ENCODE peak calls at places on chromosomes 2 and 18, in nine cellular contexts. S, J, N, W, F, R, T, Y and L are unnamed samples.

GRCh38 chr18:8029061-8029460 is 461.9 kb downstream of the PTPRM start:
- DNase-seq in S (no peak), J (no peak), N (no peak), W (no peak), F (no peak), R (no peak), T (no peak), Y (peak), L (no peak)

GRCh38 chr2:128270306-128271185 is 48.1 kb downstream of the HS6ST1 start:
- DNase-seq in S (no peak), J (no peak), N (no peak), W (no peak), F (peak), R (no peak), T (no peak), Y (peak), L (no peak)

GRCh38 chr2:237627463-237628321 is at the start of gene LRRFIP1:
- DNase-seq in S (no peak), J (peak), N (no peak), W (peak), F (peak), R (no peak), T (no peak), Y (peak), L (no peak)

GRCh38 chr18:48136544-48137353 is 206.3 kb upstream of the SMAD2 start:
- DNase-seq in S (peak), J (no peak), N (no peak), W (no peak), F (no peak), R (no peak), T (no peak), Y (peak), L (no peak)

GRCh38 chr2:127256381-127256780 is 36.3 kb upstream of the CYP27C1 start:
- DNase-seq in S (no peak), J (no peak), N (no peak), W (no peak), F (no peak), R (no peak), T (no peak), Y (no peak), L (peak)

GRCh38 chr18:61261870-61262269 is 71.4 kb upstream of the CDH20 start:
- DNase-seq in S (no peak), J (no peak), N (no peak), W (no peak), F (no peak), R (no peak), T (no peak), Y (no peak), L (no peak)

GRCh38 chr2:130832296-130832940 is 4.3 kb upstream of the ARHGEF4 start:
- DNase-seq in S (no peak), J (no peak), N (no peak), W (no peak), F (no peak), R (no peak), T (no peak), Y (no peak), L (no peak)

GRCh38 chr18:53771664-53772063 is 452.8 kb downstream of the MBD2 start:
- DNase-seq in S (no peak), J (no peak), N (no peak), W (no peak), F (no peak), R (no peak), T (no peak), Y (no peak), L (no peak)

GRCh38 chr2:175631247-175631628 is 370.8 kb downstream of the LNPK start:
- DNase-seq in S (no peak), J (peak), N (no peak), W (no peak), F (no peak), R (no peak), T (no peak), Y (no peak), L (no peak)

GRCh38 chr2:205892141-205893064 is 193.6 kb downstream of the INO80D start:
- DNase-seq in S (peak), J (peak), N (no peak), W (peak), F (no peak), R (no peak), T (no peak), Y (peak), L (no peak)

GRCh38 chr2:112187805-112188596 is 49.8 kb downstream of the FBLN7 start:
- DNase-seq in S (no peak), J (peak), N (no peak), W (no peak), F (no peak), R (no peak), T (peak), Y (no peak), L (peak)

GRCh38 chr2:65177754-65178442 is 48.0 kb upstream of the RAB1A start:
- DNase-seq in S (no peak), J (no peak), N (peak), W (no peak), F (no peak), R (no peak), T (no peak), Y (no peak), L (no peak)

GRCh38 chr2:215435261-215435808 is 533 bp downstream of the FN1 start:
- DNase-seq in S (no peak), J (peak), N (no peak), W (peak), F (peak), R (peak), T (no peak), Y (peak), L (no peak)

GRCh38 chr2:168611091-168611490 is 155.0 kb downstream of the CERS6 start:
- DNase-seq in S (no peak), J (no peak), N (no peak), W (no peak), F (no peak), R (no peak), T (no peak), Y (no peak), L (no peak)

GRCh38 chr18:5456577-5457466 is 87.0 kb downstream of the EPB41L3 start:
- DNase-seq in S (no peak), J (no peak), N (no peak), W (no peak), F (no peak), R (no peak), T (peak), Y (peak), L (no peak)

GRCh38 chr18:59143441-59143840 is 3.8 kb downstream of the SEC11C start:
- DNase-seq in S (no peak), J (no peak), N (peak), W (peak), F (no peak), R (no peak), T (no peak), Y (no peak), L (no peak)

GRCh38 chr2:239552213-239552926 is 151.6 kb upstream of the HDAC4 start:
- DNase-seq in S (no peak), J (no peak), N (no peak), W (no peak), F (no peak), R (no peak), T (no peak), Y (no peak), L (no peak)

GRCh38 chr2:179201884-179202283 is 62.7 kb downstream of the SESTD1 start:
- DNase-seq in S (no peak), J (no peak), N (no peak), W (peak), F (no peak), R (peak), T (no peak), Y (no peak), L (peak)

GRCh38 chr2:230347659-230348305 is 20.8 kb downstream of the SP140L start:
- DNase-seq in S (no peak), J (no peak), N (peak), W (peak), F (no peak), R (no peak), T (no peak), Y (no peak), L (no peak)

GRCh38 chr2:54952978-54953456 is 97.2 kb downstream of the RTN4 start:
- DNase-seq in S (peak), J (peak), N (no peak), W (peak), F (no peak), R (peak), T (no peak), Y (no peak), L (no peak)

GRCh38 chr2:81481242-81481993 is 1176.9 kb upstream of the LRRTM1 start:
- DNase-seq in S (no peak), J (no peak), N (no peak), W (peak), F (no peak), R (peak), T (no peak), Y (peak), L (no peak)

GRCh38 chr2:234978466-234979203 is 26.8 kb downstream of the SH3BP4 start:
- DNase-seq in S (peak), J (peak), N (no peak), W (no peak), F (no peak), R (no peak), T (no peak), Y (no peak), L (no peak)

GRCh38 chr18:50769463-50769862 is 50.4 kb downstream of the MRO start:
- DNase-seq in S (no peak), J (no peak), N (no peak), W (no peak), F (no peak), R (no peak), T (no peak), Y (no peak), L (no peak)

GRCh38 chr2:187360286-187360685 is 87.8 kb downstream of the CALCRL start:
- DNase-seq in S (no peak), J (peak), N (no peak), W (no peak), F (no peak), R (no peak), T (no peak), Y (no peak), L (no peak)

GRCh38 chr18:39389800-39390379 is 1824.3 kb upstream of the CELF4 start:
- DNase-seq in S (no peak), J (no peak), N (no peak), W (no peak), F (no peak), R (no peak), T (no peak), Y (no peak), L (no peak)

DNA sequence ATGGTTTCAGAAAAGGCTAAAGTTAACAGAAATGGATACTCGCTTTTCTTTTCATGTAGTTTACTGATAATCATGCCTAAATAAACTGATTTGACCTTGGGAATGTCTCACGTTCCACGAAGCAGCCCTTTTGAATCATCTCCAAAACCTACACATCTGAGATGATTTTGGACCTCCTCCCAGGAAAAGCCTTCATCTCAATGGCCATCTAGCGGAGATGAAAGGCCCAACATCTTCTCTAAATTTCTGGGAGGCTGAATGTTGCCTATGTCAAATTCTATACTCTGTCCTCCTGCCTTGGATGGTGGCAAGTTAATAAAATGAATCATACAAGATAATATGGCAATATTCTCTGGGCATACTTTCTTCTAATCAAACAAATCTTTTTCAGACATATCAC is 448.5 kb downstream of the ZEB2 start:
- DNase-seq in S (no peak), J (peak), N (no peak), W (no peak), F (no peak), R (no peak), T (no peak), Y (no peak), L (no peak)
- H3K4me3 ChIP-seq in S (no peak), J (no peak), N (no peak), W (no peak), F (no peak), R (no peak), T (no peak), Y (no peak), L (no peak)

DNA sequence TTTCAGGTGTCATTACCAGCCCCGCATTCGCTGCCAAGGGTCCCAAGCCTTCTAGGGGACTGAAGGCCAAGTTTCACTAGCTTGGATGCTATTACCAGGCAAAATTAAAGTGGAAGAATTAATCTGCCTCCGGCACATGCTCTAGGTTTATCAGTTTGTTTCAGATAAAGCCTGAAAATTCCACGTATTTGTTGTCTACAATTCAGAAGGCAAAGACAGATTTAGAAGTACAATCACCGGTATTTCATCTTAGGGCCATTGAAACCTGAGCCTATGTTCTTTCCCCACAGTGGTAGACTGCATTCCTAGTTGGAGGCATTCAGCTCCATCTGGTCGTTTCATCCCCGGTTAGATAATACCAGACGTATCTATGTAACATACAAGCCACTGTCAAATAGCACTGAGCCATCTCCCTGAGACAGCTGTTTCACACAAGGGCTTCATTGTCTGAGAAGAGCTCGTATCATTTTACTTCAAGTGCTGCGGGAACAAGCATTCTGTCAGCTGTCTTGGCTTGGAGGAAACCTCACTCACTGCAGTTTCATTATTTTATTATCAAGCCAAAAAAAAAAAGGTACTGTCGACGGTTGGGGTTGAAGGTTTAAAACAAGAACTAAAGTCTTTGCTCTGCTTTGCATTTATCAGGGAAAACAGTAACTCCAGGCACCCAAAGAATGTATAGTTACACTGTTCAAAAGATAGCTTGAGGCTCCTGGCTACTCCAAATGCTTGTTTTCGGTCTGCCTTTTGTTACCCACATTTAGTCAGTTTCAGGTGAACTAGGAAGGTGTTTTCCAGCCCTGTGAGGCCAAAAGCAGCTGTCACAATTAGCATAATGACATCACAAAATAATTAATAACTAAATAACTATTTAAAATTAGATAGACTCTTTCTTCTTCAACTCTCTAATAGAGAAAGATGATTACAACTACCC is 76.7 kb downstream of the TGIF1 start:
- DNase-seq in S (no peak), J (no peak), N (peak), W (peak), F (no peak), R (no peak), T (no peak), Y (peak), L (no peak)
- H3K4me3 ChIP-seq in S (no peak), J (no peak), N (no peak), W (no peak), F (no peak), R (no peak), T (peak), Y (no peak), L (no peak)

DNA sequence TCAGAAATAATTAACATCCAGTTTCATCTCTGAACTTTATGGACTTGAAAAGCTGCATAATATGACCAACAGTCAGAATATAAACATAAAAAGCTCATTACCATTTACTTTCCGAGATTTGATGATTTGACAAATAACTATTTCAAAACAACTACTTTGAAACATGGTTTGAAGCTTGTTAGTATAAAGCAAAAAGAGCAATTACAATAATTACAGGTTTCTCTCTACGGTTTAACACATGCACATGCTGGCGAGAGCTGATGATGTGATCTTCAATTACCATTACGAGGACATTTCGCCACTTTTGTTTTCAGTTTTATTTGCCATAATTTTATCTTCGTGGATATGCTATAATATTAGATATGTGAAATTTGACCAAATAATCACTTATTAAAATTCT is 270.2 kb downstream of the TCF4 start:
- DNase-seq in S (no peak), J (no peak), N (no peak), W (peak), F (no peak), R (no peak), T (no peak), Y (no peak), L (no peak)
- H3K4me3 ChIP-seq in S (no peak), J (no peak), N (peak), W (peak), F (no peak), R (no peak), T (no peak), Y (no peak), L (no peak)

GRCh38 chr18:65287642-65288041 is 463.2 kb upstream of the CDH7 start:
- DNase-seq in S (no peak), J (peak), N (no peak), W (no peak), F (no peak), R (no peak), T (no peak), Y (no peak), L (no peak)
- H3K4me3 ChIP-seq in S (no peak), J (no peak), N (no peak), W (no peak), F (no peak), R (no peak), T (no peak), Y (no peak), L (no peak)

GRCh38 chr18:45481846-45482245 is 133.4 kb upstream of the SLC14A2 start:
- DNase-seq in S (no peak), J (no peak), N (no peak), W (no peak), F (no peak), R (no peak), T (no peak), Y (no peak), L (no peak)
- H3K4me3 ChIP-seq in S (no peak), J (no peak), N (peak), W (no peak), F (no peak), R (no peak), T (no peak), Y (no peak), L (no peak)

GRCh38 chr2:217789003-217789735 is 213.6 kb downstream of the TNS1 start:
- DNase-seq in S (peak), J (peak), N (peak), W (peak), F (peak), R (peak), T (peak), Y (peak), L (peak)
- H3K4me3 ChIP-seq in S (no peak), J (no peak), N (no peak), W (no peak), F (no peak), R (no peak), T (peak), Y (peak), L (no peak)

DNA sequence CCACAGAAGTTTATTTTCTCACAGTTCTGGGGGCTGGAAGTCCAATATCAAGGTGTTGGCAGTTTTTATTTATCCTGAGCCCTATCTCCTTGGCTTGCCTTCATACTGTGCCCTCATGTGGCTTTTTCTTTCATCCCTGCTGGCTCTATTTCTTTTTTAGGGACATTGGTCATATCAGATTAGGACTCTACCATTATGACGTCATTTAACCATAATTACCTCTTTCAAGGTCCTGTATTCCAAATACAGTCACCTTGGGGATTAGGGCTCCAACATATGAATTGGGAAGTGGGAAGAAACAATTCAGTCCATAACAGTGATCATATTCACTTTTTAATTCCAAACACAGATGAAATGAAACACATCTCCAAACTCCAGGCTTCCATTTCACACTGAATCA is 286.0 kb downstream of the SUCLG1 start:
- DNase-seq in S (no peak), J (no peak), N (no peak), W (no peak), F (no peak), R (no peak), T (no peak), Y (no peak), L (no peak)
- H3K4me3 ChIP-seq in S (no peak), J (no peak), N (no peak), W (no peak), F (no peak), R (no peak), T (no peak), Y (no peak), L (no peak)